ENCODE peak calls at places on chromosomes 2 and 18, in seven cellular contexts. One of them, this sample, is unnamed. For H3K36me3, the result is how much of the 10 kb centered on the place peaks cover.

GRCh38 chr2:110206056-110206455 is 1.2 kb upstream of the NPHP1 start:
- DNase-seq in adipocyte: no peak
- DNase-seq in left ventricle myocardium inferior: no peak
- DNase-seq in cardiac muscle cell: no peak
- DNase-seq in CD8-positive, alpha-beta T cell: no peak
- DNase-seq in fibroblast of lung: no peak
- DNase-seq in lower lobe of right lung: no peak
- DNase-seq in this sample: no peak

GRCh38 chr2:104901037-104901851 is 47.3 kb downstream of the POU3F3 start:
- DNase-seq in fibroblast of lung: no peak
- DNase-seq in adipocyte: no peak
- DNase-seq in cardiac muscle cell: no peak
- DNase-seq in left ventricle myocardium inferior: no peak
- DNase-seq in CD8-positive, alpha-beta T cell: no peak
- DNase-seq in lower lobe of right lung: no peak
- DNase-seq in this sample: no peak

GRCh38 chr2:74482801-74483674 is at the start of the genes CCDC142 and TTC31:
- DNase-seq in cardiac muscle cell: peak
- DNase-seq in adipocyte: peak
- DNase-seq in left ventricle myocardium inferior: peak
- DNase-seq in lower lobe of right lung: peak
- DNase-seq in fibroblast of lung: peak
- DNase-seq in CD8-positive, alpha-beta T cell: peak
- DNase-seq in this sample: peak

GRCh38 chr2:171878481-171878993 is 15.5 kb downstream of the SLC25A12 start:
- DNase-seq in lower lobe of right lung: no peak
- DNase-seq in adipocyte: peak
- DNase-seq in fibroblast of lung: peak
- DNase-seq in CD8-positive, alpha-beta T cell: no peak
- DNase-seq in cardiac muscle cell: peak
- DNase-seq in left ventricle myocardium inferior: no peak
- DNase-seq in this sample: peak

GRCh38 chr2:160415991-160416390 is 77.6 kb downstream of the RBMS1 start:
- DNase-seq in fibroblast of lung: no peak
- DNase-seq in cardiac muscle cell: no peak
- DNase-seq in left ventricle myocardium inferior: no peak
- DNase-seq in CD8-positive, alpha-beta T cell: no peak
- DNase-seq in lower lobe of right lung: no peak
- DNase-seq in adipocyte: peak
- DNase-seq in this sample: no peak

GRCh38 chr18:9380101-9380500 is 45.5 kb downstream of the TWSG1 start:
- DNase-seq in adipocyte: peak
- DNase-seq in lower lobe of right lung: no peak
- DNase-seq in fibroblast of lung: peak
- DNase-seq in cardiac muscle cell: no peak
- DNase-seq in CD8-positive, alpha-beta T cell: no peak
- DNase-seq in left ventricle myocardium inferior: no peak
- DNase-seq in this sample: peak

GRCh38 chr2:232890896-232891601 is 21.0 kb downstream of the SNORC start:
- DNase-seq in cardiac muscle cell: peak
- DNase-seq in lower lobe of right lung: peak
- DNase-seq in CD8-positive, alpha-beta T cell: no peak
- DNase-seq in fibroblast of lung: no peak
- DNase-seq in left ventricle myocardium inferior: peak
- DNase-seq in adipocyte: peak
- DNase-seq in this sample: no peak

GRCh38 chr18:44758821-44759624 is 78.3 kb downstream of the SETBP1 start:
- DNase-seq in cardiac muscle cell: no peak
- DNase-seq in fibroblast of lung: no peak
- DNase-seq in left ventricle myocardium inferior: no peak
- DNase-seq in lower lobe of right lung: no peak
- DNase-seq in CD8-positive, alpha-beta T cell: no peak
- DNase-seq in adipocyte: no peak
- DNase-seq in this sample: no peak

GRCh38 chr2:212242739-212243138 is 295.9 kb downstream of the ERBB4 start:
- DNase-seq in left ventricle myocardium inferior: no peak
- DNase-seq in cardiac muscle cell: peak
- DNase-seq in adipocyte: no peak
- DNase-seq in lower lobe of right lung: no peak
- DNase-seq in CD8-positive, alpha-beta T cell: no peak
- DNase-seq in fibroblast of lung: no peak
- DNase-seq in this sample: no peak

GRCh38 chr18:33944493-33944892 is 280.2 kb downstream of the NOL4 start:
- DNase-seq in cardiac muscle cell: no peak
- DNase-seq in lower lobe of right lung: no peak
- DNase-seq in fibroblast of lung: no peak
- DNase-seq in left ventricle myocardium inferior: no peak
- DNase-seq in CD8-positive, alpha-beta T cell: no peak
- DNase-seq in adipocyte: no peak
- DNase-seq in this sample: no peak

GRCh38 chr2:128395640-128396499 is 77.2 kb upstream of the HS6ST1 start:
- DNase-seq in cardiac muscle cell: no peak
- DNase-seq in left ventricle myocardium inferior: no peak
- DNase-seq in adipocyte: no peak
- DNase-seq in lower lobe of right lung: no peak
- DNase-seq in fibroblast of lung: no peak
- DNase-seq in CD8-positive, alpha-beta T cell: no peak
- DNase-seq in this sample: no peak

GRCh38 chr2:9232166-9232479 is 25.5 kb downstream of the ASAP2 start:
- DNase-seq in fibroblast of lung: no peak
- DNase-seq in cardiac muscle cell: no peak
- DNase-seq in CD8-positive, alpha-beta T cell: no peak
- DNase-seq in adipocyte: no peak
- DNase-seq in left ventricle myocardium inferior: no peak
- DNase-seq in lower lobe of right lung: no peak
- DNase-seq in this sample: no peak

GRCh38 chr2:9230881-9231280 is 24.3 kb downstream of the ASAP2 start:
- DNase-seq in fibroblast of lung: no peak
- DNase-seq in lower lobe of right lung: no peak
- DNase-seq in CD8-positive, alpha-beta T cell: no peak
- DNase-seq in cardiac muscle cell: no peak
- DNase-seq in adipocyte: no peak
- DNase-seq in left ventricle myocardium inferior: no peak
- DNase-seq in this sample: no peak

GRCh38 chr2:113068706-113069485 is 1.1 kb downstream of the IL1F10 start:
- DNase-seq in adipocyte: peak
- DNase-seq in left ventricle myocardium inferior: no peak
- DNase-seq in lower lobe of right lung: no peak
- DNase-seq in fibroblast of lung: no peak
- DNase-seq in cardiac muscle cell: no peak
- DNase-seq in CD8-positive, alpha-beta T cell: no peak
- DNase-seq in this sample: no peak

GRCh38 chr2:23135481-23136100 is 249.4 kb upstream of the KLHL29 start:
- DNase-seq in cardiac muscle cell: peak
- DNase-seq in lower lobe of right lung: no peak
- DNase-seq in CD8-positive, alpha-beta T cell: no peak
- DNase-seq in left ventricle myocardium inferior: no peak
- DNase-seq in adipocyte: no peak
- DNase-seq in fibroblast of lung: no peak
- DNase-seq in this sample: no peak

GRCh38 chr2:229363126-229363814 is 92.2 kb upstream of the PID1 start:
- DNase-seq in fibroblast of lung: no peak
- DNase-seq in lower lobe of right lung: no peak
- DNase-seq in left ventricle myocardium inferior: no peak
- DNase-seq in CD8-positive, alpha-beta T cell: no peak
- DNase-seq in adipocyte: peak
- DNase-seq in cardiac muscle cell: no peak
- DNase-seq in this sample: no peak

GRCh38 chr18:76386886-76387285 is 108.2 kb downstream of the ZNF516 start:
- DNase-seq in cardiac muscle cell: no peak
- DNase-seq in fibroblast of lung: no peak
- DNase-seq in adipocyte: no peak
- DNase-seq in CD8-positive, alpha-beta T cell: no peak
- DNase-seq in lower lobe of right lung: no peak
- DNase-seq in left ventricle myocardium inferior: no peak
- DNase-seq in this sample: no peak

GRCh38 chr18:14999085-14999975 is 251.4 kb downstream of the ANKRD30B start:
- DNase-seq in adipocyte: no peak
- DNase-seq in cardiac muscle cell: no peak
- DNase-seq in CD8-positive, alpha-beta T cell: no peak
- DNase-seq in left ventricle myocardium inferior: no peak
- DNase-seq in lower lobe of right lung: no peak
- DNase-seq in fibroblast of lung: no peak
- DNase-seq in this sample: no peak

GRCh38 chr2:20563833-20564232 is 87.1 kb downstream of the HS1BP3 start:
- DNase-seq in cardiac muscle cell: no peak
- DNase-seq in fibroblast of lung: peak
- DNase-seq in adipocyte: no peak
- DNase-seq in lower lobe of right lung: no peak
- DNase-seq in CD8-positive, alpha-beta T cell: no peak
- DNase-seq in left ventricle myocardium inferior: no peak
- DNase-seq in this sample: peak

DNA sequence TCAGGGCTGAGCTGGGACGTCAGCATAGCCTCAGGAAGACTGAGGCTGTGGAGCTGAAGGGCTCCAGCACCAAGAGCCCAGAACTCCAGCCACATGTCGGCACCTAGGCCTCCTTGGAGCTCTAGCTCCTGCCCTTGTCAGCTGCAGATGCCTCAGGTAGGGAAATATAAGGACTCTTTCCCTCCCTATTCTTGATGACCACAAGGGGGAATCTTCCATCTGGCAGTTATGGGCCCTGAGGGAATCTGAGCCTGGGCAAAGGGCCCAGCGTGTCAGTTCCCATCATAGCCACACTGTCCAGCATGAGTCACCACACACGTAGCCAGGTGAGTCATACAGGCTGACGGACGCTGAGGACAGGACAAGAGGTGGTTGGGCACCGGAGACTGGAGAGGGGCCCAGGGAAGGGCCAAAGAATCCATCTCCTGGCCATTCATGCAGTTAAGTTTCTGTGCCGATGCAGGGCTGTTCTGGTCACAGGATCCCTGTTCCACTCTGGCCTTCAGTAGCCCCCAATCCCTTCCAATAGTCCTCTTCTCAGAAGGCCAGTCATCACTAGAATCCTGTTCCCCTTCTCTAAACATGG is 1.8 kb downstream of the MPV17 start:
- DNase-seq in left ventricle myocardium inferior: peak
- DNase-seq in fibroblast of lung: peak
- DNase-seq in adipocyte: peak
- DNase-seq in CD8-positive, alpha-beta T cell: no peak
- DNase-seq in lower lobe of right lung: peak
- DNase-seq in cardiac muscle cell: no peak
- DNase-seq in this sample: peak
- H3K4me3 ChIP-seq in left ventricle myocardium inferior: peak
- H3K4me3 ChIP-seq in fibroblast of lung: peak
- H3K4me3 ChIP-seq in adipocyte: peak
- H3K4me3 ChIP-seq in CD8-positive, alpha-beta T cell: no peak
- H3K4me3 ChIP-seq in lower lobe of right lung: no peak
- H3K4me3 ChIP-seq in cardiac muscle cell: no peak
- H3K4me3 ChIP-seq in this sample: no peak

GRCh38 chr2:190965580-190966222 is 48.3 kb downstream of the STAT1 start:
- DNase-seq in lower lobe of right lung: no peak
- DNase-seq in fibroblast of lung: no peak
- DNase-seq in adipocyte: no peak
- DNase-seq in CD8-positive, alpha-beta T cell: no peak
- DNase-seq in left ventricle myocardium inferior: no peak
- DNase-seq in cardiac muscle cell: no peak
- DNase-seq in this sample: no peak

GRCh38 chr2:190961918-190962487 is 52.0 kb downstream of the STAT1 start:
- DNase-seq in cardiac muscle cell: no peak
- DNase-seq in left ventricle myocardium inferior: no peak
- DNase-seq in lower lobe of right lung: no peak
- DNase-seq in adipocyte: no peak
- DNase-seq in CD8-positive, alpha-beta T cell: no peak
- DNase-seq in fibroblast of lung: peak
- DNase-seq in this sample: no peak

GRCh38 chr2:190959911-190960788 is 53.8 kb downstream of the STAT1 start:
- DNase-seq in CD8-positive, alpha-beta T cell: no peak
- DNase-seq in left ventricle myocardium inferior: no peak
- DNase-seq in adipocyte: no peak
- DNase-seq in cardiac muscle cell: no peak
- DNase-seq in fibroblast of lung: peak
- DNase-seq in lower lobe of right lung: no peak
- DNase-seq in this sample: no peak

GRCh38 chr2:190963088-190963487 is 50.9 kb downstream of the STAT1 start:
- DNase-seq in adipocyte: no peak
- DNase-seq in left ventricle myocardium inferior: no peak
- DNase-seq in fibroblast of lung: no peak
- DNase-seq in lower lobe of right lung: no peak
- DNase-seq in cardiac muscle cell: no peak
- DNase-seq in CD8-positive, alpha-beta T cell: no peak
- DNase-seq in this sample: no peak

DNA sequence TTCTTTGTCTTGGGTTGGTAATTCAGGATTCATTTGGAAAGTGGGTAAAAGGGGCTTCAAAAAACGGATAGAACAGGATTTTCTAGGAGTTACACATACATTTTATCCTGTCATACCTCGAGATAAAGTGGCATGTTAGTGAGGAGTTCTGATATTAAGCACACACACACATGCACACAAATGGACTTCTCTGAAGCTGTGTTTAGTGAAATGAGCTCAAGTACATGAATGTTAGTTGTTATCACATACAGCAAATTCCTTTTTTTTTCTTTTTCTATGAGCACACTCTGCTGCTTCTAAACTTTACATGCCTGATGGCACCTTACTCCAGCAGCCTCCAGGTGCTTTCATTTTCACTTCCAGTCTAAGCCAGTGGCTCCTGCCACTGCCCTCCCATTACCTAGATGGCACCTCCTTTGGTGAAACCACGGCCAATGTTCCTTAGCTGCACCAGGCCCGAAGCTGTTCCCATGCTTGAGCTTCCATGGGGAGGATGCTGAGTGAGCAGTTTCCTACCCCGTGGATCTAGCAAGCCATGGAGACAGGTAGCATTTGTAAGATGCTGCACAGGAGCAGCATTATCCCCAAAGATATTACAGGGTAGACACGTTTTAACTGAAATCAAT is 49.7 kb downstream of the STAT1 start:
- DNase-seq in CD8-positive, alpha-beta T cell: no peak
- DNase-seq in fibroblast of lung: no peak
- DNase-seq in lower lobe of right lung: no peak
- DNase-seq in cardiac muscle cell: no peak
- DNase-seq in left ventricle myocardium inferior: no peak
- DNase-seq in adipocyte: no peak
- DNase-seq in this sample: no peak
- H3K36me3 ChIP-seq in CD8-positive, alpha-beta T cell: under half
- H3K36me3 ChIP-seq in fibroblast of lung: under half
- H3K36me3 ChIP-seq in lower lobe of right lung: half or more
- H3K36me3 ChIP-seq in cardiac muscle cell: under half
- H3K36me3 ChIP-seq in left ventricle myocardium inferior: half or more
- H3K36me3 ChIP-seq in adipocyte: half or more
- H3K36me3 ChIP-seq in this sample: under half

DNA sequence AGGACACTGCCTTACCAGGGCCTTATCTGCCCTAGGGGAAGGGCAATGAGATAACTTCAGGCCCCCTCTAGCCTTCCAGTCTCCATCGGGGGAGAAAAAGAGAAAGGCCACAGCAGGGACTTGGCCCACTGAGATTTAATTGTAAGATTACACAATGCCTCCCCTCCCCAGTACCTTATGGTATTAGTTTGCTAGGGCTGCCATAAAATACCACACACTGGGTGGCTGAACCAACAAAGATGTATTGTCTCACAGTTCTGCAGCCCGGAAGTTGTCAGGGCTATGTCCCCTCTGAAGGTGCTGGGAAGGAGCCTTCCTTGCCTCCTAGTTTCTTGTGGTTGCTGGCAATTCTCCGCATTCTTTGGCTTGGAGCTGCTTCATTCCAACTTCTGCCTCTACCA is 34.8 kb upstream of the SPATA3 start:
- DNase-seq in adipocyte: no peak
- DNase-seq in CD8-positive, alpha-beta T cell: no peak
- DNase-seq in left ventricle myocardium inferior: no peak
- DNase-seq in cardiac muscle cell: no peak
- DNase-seq in fibroblast of lung: no peak
- DNase-seq in lower lobe of right lung: no peak
- DNase-seq in this sample: no peak
- H3K4me3 ChIP-seq in adipocyte: no peak
- H3K4me3 ChIP-seq in CD8-positive, alpha-beta T cell: no peak
- H3K4me3 ChIP-seq in left ventricle myocardium inferior: no peak
- H3K4me3 ChIP-seq in cardiac muscle cell: no peak
- H3K4me3 ChIP-seq in fibroblast of lung: no peak
- H3K4me3 ChIP-seq in lower lobe of right lung: no peak
- H3K4me3 ChIP-seq in this sample: no peak

GRCh38 chr2:118523761-118524160 is 323.7 kb downstream of the EN1 start:
- DNase-seq in left ventricle myocardium inferior: no peak
- DNase-seq in lower lobe of right lung: no peak
- DNase-seq in fibroblast of lung: no peak
- DNase-seq in cardiac muscle cell: no peak
- DNase-seq in CD8-positive, alpha-beta T cell: no peak
- DNase-seq in adipocyte: no peak
- DNase-seq in this sample: no peak
- H3K36me3 ChIP-seq in left ventricle myocardium inferior: under half
- H3K36me3 ChIP-seq in lower lobe of right lung: under half
- H3K36me3 ChIP-seq in fibroblast of lung: under half
- H3K36me3 ChIP-seq in cardiac muscle cell: under half
- H3K36me3 ChIP-seq in CD8-positive, alpha-beta T cell: under half
- H3K36me3 ChIP-seq in adipocyte: under half
- H3K36me3 ChIP-seq in this sample: under half

This sample was measured in BJ.